ENCODE peak calls at places on chromosomes 13 and 19, in nine cellular contexts. A is ovary; S is T-helper 2 cell; H is hypothalamus; G is stimulated activated CD8-positive, alpha-beta memory T cell treated with anti-CD3 and anti-CD28 coated beads, Interleukin-7, amount 100 ng/mL, for 24 hours; P is left cardiac atrium; B is NCI-H2081; X is T-cell; Y is stimulated activated CD4-positive, alpha-beta T cell treated with anti-CD3 and anti-CD28 coated beads, Interleukin-15, amount 100 ng/mL, for 24 hours. U is an unnamed sample.

GRCh38 chr19:1998712-1999708 is 16.5 kb downstream of the BTBD2 start:
- DNase-seq in A (no peak), S (no peak), H (no peak), G (no peak), P (no peak), B (no peak), X (no peak), Y (no peak), U (no peak)

GRCh38 chr13:98629055-98629454 is 52.1 kb upstream of the STK24 start:
- DNase-seq in A (no peak), S (no peak), H (no peak), G (no peak), P (no peak), B (no peak), X (no peak), Y (no peak), U (no peak)

GRCh38 chr19:51784922-51785690 is 9.9 kb upstream of the FPR3 start:
- DNase-seq in A (peak; percentile 57), S (no peak), H (no peak), G (no peak), P (peak; percentile 80), B (no peak), X (peak; percentile 7), Y (peak; percentile 70), U (no peak)

GRCh38 chr19:32373614-32374295 is 28.3 kb downstream of the ZNF507 start:
- DNase-seq in A (peak; percentile 50), S (no peak), H (no peak), G (no peak), P (no peak), B (no peak), X (no peak), Y (no peak), U (peak; percentile 75)

GRCh38 chr13:97394542-97394941 is 39.4 kb upstream of the RAP2A start:
- DNase-seq in A (no peak), S (no peak), H (no peak), G (no peak), P (no peak), B (no peak), X (no peak), Y (no peak), U (no peak)

GRCh38 chr13:57682128-57682716 is 50.7 kb downstream of the PCDH17 start:
- DNase-seq in A (no peak), S (no peak), H (no peak), G (no peak), P (no peak), B (no peak), X (no peak), Y (no peak), U (no peak)

GRCh38 chr13:31012285-31013024 is 80.0 kb downstream of the TEX26 start:
- DNase-seq in A (no peak), S (no peak), H (no peak), G (no peak), P (no peak), B (no peak), X (no peak), Y (no peak), U (no peak)

GRCh38 chr13:42803563-42804212 is 22.3 kb downstream of the FAM216B start:
- DNase-seq in A (no peak), S (no peak), H (no peak), G (no peak), P (no peak), B (no peak), X (no peak), Y (no peak), U (no peak)

GRCh38 chr13:94950303-94950702 is 238.0 kb upstream of the SOX21 start:
- DNase-seq in A (no peak), S (no peak), H (no peak), G (no peak), P (no peak), B (no peak), X (no peak), Y (no peak), U (no peak)

GRCh38 chr13:41547253-41548000 is 90.1 kb downstream of the RGCC start:
- DNase-seq in A (no peak), S (no peak), H (peak; percentile 93), G (no peak), P (no peak), B (no peak), X (no peak), Y (no peak), U (no peak)

GRCh38 chr19:51147663-51148062 is 5.6 kb downstream of the SIGLEC7 start:
- DNase-seq in A (no peak), S (no peak), H (no peak), G (no peak), P (no peak), B (no peak), X (no peak), Y (no peak), U (peak; percentile 32)

GRCh38 chr19:48746738-48747575 is at the start of gene IZUMO1:
- DNase-seq in A (peak; percentile 72), S (no peak), H (peak; percentile 27), G (no peak), P (peak; percentile 92), B (no peak), X (peak; percentile 49), Y (peak; percentile 72), U (peak; percentile 94)

GRCh38 chr13:73268306-73268705 is 209.5 kb downstream of the KLF5 start:
- DNase-seq in A (no peak), S (no peak), H (no peak), G (no peak), P (no peak), B (peak; percentile 2), X (no peak), Y (no peak), U (no peak)

GRCh38 chr13:25067054-25067453 is 28.9 kb upstream of the PABPC3 start:
- DNase-seq in A (no peak), S (no peak), H (no peak), G (no peak), P (no peak), B (peak; percentile 30), X (no peak), Y (no peak), U (no peak)

GRCh38 chr13:32164622-32165268 is 133.2 kb downstream of the FRY start:
- DNase-seq in A (no peak), S (no peak), H (no peak), G (no peak), P (no peak), B (peak; percentile 62), X (no peak), Y (peak; percentile 24), U (peak; percentile 75)

GRCh38 chr13:26022538-26023292 is 29.1 kb downstream of the SHISA2 start:
- DNase-seq in A (no peak), S (no peak), H (no peak), G (no peak), P (peak; percentile 84), B (no peak), X (no peak), Y (no peak), U (no peak)

GRCh38 chr19:9848060-9848459 is 12.9 kb downstream of the PIN1 start:
- DNase-seq in A (no peak), S (no peak), H (no peak), G (no peak), P (no peak), B (no peak), X (no peak), Y (peak; percentile 28), U (no peak)

GRCh38 chr19:41298327-41298964 is 11.5 kb upstream of the CCDC97 start:
- DNase-seq in A (no peak), S (peak; percentile 71), H (no peak), G (no peak), P (peak; percentile 87), B (no peak), X (peak; percentile 40), Y (no peak), U (no peak)

GRCh38 chr19:33152178-33152577 is 20.3 kb downstream of the WDR88 start:
- DNase-seq in A (no peak), S (no peak), H (no peak), G (no peak), P (no peak), B (no peak), X (no peak), Y (no peak), U (no peak)

GRCh38 chr13:23889598-23890224 is 511 bp upstream of the MIPEP start:
- DNase-seq in A (no peak), S (no peak), H (no peak), G (no peak), P (no peak), B (no peak), X (no peak), Y (no peak), U (no peak)

GRCh38 chr13:95176611-95177259 is 124.5 kb downstream of the ABCC4 start:
- DNase-seq in A (no peak), S (no peak), H (no peak), G (no peak), P (no peak), B (no peak), X (no peak), Y (peak; percentile 9), U (no peak)

GRCh38 chr19:17385878-17386611 is 8.0 kb downstream of the CCDC194 start:
- DNase-seq in A (peak; percentile 62), S (peak; percentile 26), H (peak; percentile 16), G (peak; percentile 48), P (peak; percentile 82), B (peak; percentile 22), X (peak; percentile 17), Y (peak; percentile 77), U (peak; percentile 76)

GRCh38 chr19:45419396-45419795 is 4.3 kb downstream of the ERCC1 start:
- DNase-seq in A (no peak), S (no peak), H (peak; percentile 25), G (no peak), P (no peak), B (no peak), X (no peak), Y (no peak), U (no peak)

GRCh38 chr13:75705395-75705794 is 69.3 kb downstream of the LMO7 start:
- DNase-seq in A (no peak), S (no peak), H (no peak), G (no peak), P (no peak), B (no peak), X (no peak), Y (no peak), U (no peak)

GRCh38 chr13:100131863-100132574 is 43.1 kb downstream of the PCCA start:
- DNase-seq in A (no peak), S (no peak), H (no peak), G (no peak), P (no peak), B (no peak), X (no peak), Y (peak; percentile 62), U (peak; percentile 70)

GRCh38 chr13:114110091-114110829 is 22.2 kb downstream of the RASA3 start:
- DNase-seq in A (no peak), S (peak; percentile 81), H (no peak), G (no peak), P (peak; percentile 53), B (no peak), X (peak; percentile 82), Y (peak; percentile 76), U (no peak)

GRCh38 chr13:33751151-33751550 is 66.8 kb upstream of the RFC3 start:
- DNase-seq in A (no peak), S (no peak), H (no peak), G (no peak), P (no peak), B (no peak), X (no peak), Y (no peak), U (no peak)

GRCh38 chr19:50964266-50964665 is 5.1 kb downstream of the KLK6 start:
- DNase-seq in A (no peak), S (no peak), H (no peak), G (no peak), P (no peak), B (no peak), X (no peak), Y (no peak), U (no peak)

GRCh38 chr13:59865398-59865797 is 298.3 kb downstream of the DIAPH3 start:
- DNase-seq in A (no peak), S (no peak), H (no peak), G (no peak), P (no peak), B (no peak), X (no peak), Y (no peak), U (no peak)

GRCh38 chr19:4508698-4509097 is 9.6 kb downstream of the PLIN4 start:
- DNase-seq in A (no peak), S (no peak), H (no peak), G (no peak), P (no peak), B (no peak), X (no peak), Y (no peak), U (no peak)

GRCh38 chr13:70255406-70255991 is 147.2 kb upstream of the KLHL1 start:
- DNase-seq in A (no peak), S (no peak), H (no peak), G (no peak), P (no peak), B (no peak), X (no peak), Y (no peak), U (no peak)

U was measured in K562.